ENCODE peak calls at places on chromosomes 5 and 9, in ten cellular contexts. V is mucosa of descending colon, Q is right cardiac atrium, N is skeletal muscle cell, A is SK-N-DZ, O is body of pancreas, L is T-cell, S is tibial artery, T is NCI-H1105 treated with DMSO at 0.1 percent for 48 hours, M is ovary. U is an unnamed sample.

GRCh38 chr9:76818271-76818670 is 54.0 kb downstream of the PCA3 start:
- DNase-seq in A (no peak), T (no peak), Q (peak), V (peak), L (no peak), N (peak), O (peak), M (peak), S (peak), U (peak)

GRCh38 chr9:136051568-136052432 is 43.3 kb downstream of the NACC2 start:
- DNase-seq in T (peak), O (peak), V (peak), Q (peak), S (peak), L (no peak), N (peak), M (peak), A (no peak), U (peak)

GRCh38 chr9:32419921-32420320 is 35.5 kb downstream of the ACO1 start:
- DNase-seq in A (no peak), N (no peak), M (no peak), O (no peak), L (no peak), V (no peak), S (no peak), Q (no peak), T (no peak), U (no peak)

GRCh38 chr9:34572092-34572491 is 17.4 kb downstream of the CNTFR start:
- DNase-seq in T (no peak), Q (no peak), S (no peak), L (no peak), M (no peak), A (no peak), O (no peak), N (no peak), V (peak), U (no peak)

GRCh38 chr5:125584119-125584518 is 837.7 kb upstream of the ZNF608 start:
- DNase-seq in Q (no peak), O (no peak), N (no peak), L (no peak), V (no peak), T (no peak), A (no peak), M (no peak), S (no peak), U (peak)

GRCh38 chr9:73531658-73532057 is 380.0 kb downstream of the ANXA1 start:
- DNase-seq in A (no peak), Q (no peak), O (no peak), N (no peak), M (no peak), L (no peak), T (no peak), S (no peak), V (no peak), U (no peak)

GRCh38 chr9:126429190-126429589 is 102.6 kb downstream of the MVB12B start:
- DNase-seq in S (no peak), A (no peak), O (no peak), V (no peak), L (no peak), N (no peak), Q (no peak), T (no peak), M (no peak), U (no peak)

GRCh38 chr5:66565878-66566277 is 30.3 kb upstream of the MAST4 start:
- DNase-seq in Q (no peak), M (no peak), O (no peak), S (no peak), L (no peak), T (no peak), V (no peak), A (no peak), N (no peak), U (no peak)

GRCh38 chr5:143887302-143887638 is 75.3 kb downstream of the HMHB1 start:
- DNase-seq in N (peak), A (no peak), Q (peak), T (peak), V (no peak), L (no peak), M (peak), S (peak), O (peak), U (peak)

GRCh38 chr5:120479066-120479465 is 15.0 kb downstream of the PRR16 start:
- DNase-seq in Q (no peak), S (no peak), L (no peak), V (no peak), N (peak), A (no peak), T (no peak), O (no peak), M (no peak), U (no peak)

GRCh38 chr5:172686111-172686510 is 45.0 kb downstream of the NEURL1B start:
- DNase-seq in S (peak), N (no peak), V (no peak), Q (no peak), M (peak), L (no peak), O (no peak), A (no peak), T (no peak), U (no peak)

GRCh38 chr9:79764377-79764776 is 192.6 kb downstream of the TLE4 start:
- DNase-seq in T (no peak), V (no peak), Q (peak), S (peak), L (no peak), M (peak), A (no peak), O (peak), N (peak), U (peak)

GRCh38 chr9:110248361-110248760 is 7.9 kb downstream of the TXN start:
- DNase-seq in M (no peak), Q (no peak), V (no peak), L (no peak), S (no peak), O (no peak), A (no peak), N (no peak), T (no peak), U (no peak)

GRCh38 chr9:86368871-86369521 is 14.8 kb upstream of the TUT7 start:
- DNase-seq in V (no peak), M (no peak), T (no peak), Q (no peak), L (no peak), S (no peak), O (no peak), N (peak), A (no peak), U (no peak)

GRCh38 chr5:170746081-170746951 is 37.2 kb upstream of the GABRP start:
- DNase-seq in M (no peak), Q (no peak), O (no peak), L (no peak), T (no peak), V (no peak), A (no peak), S (no peak), N (no peak), U (no peak)